ENCODE peak calls at places on chromosomes 13 and 19, in five cellular contexts. I is GM23248, X is SK-N-SH, F is hepatocyte, P is K562. G is an unnamed sample. For H3K36me3 and H4K20me1, the result is how much of the 10 kb centered on the place peaks cover.

GRCh38 chr19:15532779-15533521 is 24.6 kb downstream of the CYP4F22 start:
- DNase-seq in P (no peak), I (peak), F (no peak), X (no peak), G (no peak)

GRCh38 chr13:89066868-89067466 is 1395.8 kb downstream of the SLITRK5 start:
- DNase-seq in F (peak), I (peak), X (peak), P (peak), G (peak)

GRCh38 chr13:30049692-30050091 is 199.3 kb upstream of the UBL3 start:
- DNase-seq in X (no peak), I (peak), F (no peak), P (peak), G (no peak)

GRCh38 chr19:29702161-29702957 is 12.7 kb downstream of the C19orf12 start:
- DNase-seq in X (no peak), F (no peak), P (no peak), I (no peak), G (no peak)

GRCh38 chr19:55348317-55349034 is 6.0 kb downstream of the COX6B2 start:
- DNase-seq in I (no peak), P (no peak), X (no peak), F (no peak), G (no peak)

GRCh38 chr19:52248256-52248655 is 21.1 kb upstream of the ZNF766 start:
- DNase-seq in P (peak), I (peak), F (peak), X (peak), G (peak)

GRCh38 chr19:30556230-30556711 is 184.1 kb downstream of the ZNF536 start:
- DNase-seq in X (no peak), F (no peak), I (no peak), P (no peak), G (no peak)

GRCh38 chr19:15812059-15812722 is 3.3 kb downstream of the OR10H1 start:
- DNase-seq in F (no peak), P (peak), I (no peak), X (no peak), G (no peak)

GRCh38 chr13:40043759-40044158 is 388.3 kb downstream of the COG6 start:
- DNase-seq in X (no peak), F (no peak), P (no peak), I (no peak), G (no peak)

GRCh38 chr13:51397262-51397933 is 55.4 kb downstream of the INTS6 start:
- DNase-seq in P (peak), I (peak), X (peak), F (peak), G (no peak)

GRCh38 chr19:56918682-56919307 is 78.3 kb upstream of the PEG3 start:
- DNase-seq in P (no peak), I (no peak), F (no peak), X (no peak), G (no peak)

GRCh38 chr13:50156140-50156539 is 140.9 kb downstream of the KCNRG start:
- DNase-seq in F (no peak), P (no peak), X (no peak), I (peak), G (no peak)

GRCh38 chr13:40440990-40441820 is 225.2 kb downstream of the FOXO1 start:
- DNase-seq in P (no peak), F (no peak), I (peak), X (peak), G (no peak)

GRCh38 chr19:20558011-20558410 is 7.6 kb downstream of the ZNF737 start:
- DNase-seq in F (no peak), I (no peak), P (peak), X (no peak), G (no peak)

GRCh38 chr19:10644351-10645007 is 9.7 kb upstream of the ILF3 start:
- DNase-seq in I (peak), F (peak), P (peak), X (peak), G (peak)

GRCh38 chr19:507286-508203 is at the start of gene TPGS1:
- DNase-seq in P (peak), X (peak), F (peak), I (peak), G (peak)

GRCh38 chr13:92463134-92463533 is 763.5 kb upstream of the GPC6 start:
- DNase-seq in X (no peak), F (no peak), I (no peak), P (no peak), G (no peak)

GRCh38 chr19:18698321-18699167 is 15.1 kb downstream of the CRTC1 start:
- DNase-seq in F (no peak), X (no peak), I (no peak), P (no peak), G (peak)

GRCh38 chr13:93687261-93687660 is 460.7 kb downstream of the GPC6 start:
- DNase-seq in P (no peak), F (no peak), I (peak), X (no peak), G (no peak)

GRCh38 chr13:30026093-30026492 is 175.7 kb upstream of the UBL3 start:
- DNase-seq in X (no peak), I (peak), F (no peak), P (no peak), G (no peak)

GRCh38 chr13:30191491-30192100 is 115.8 kb downstream of the KATNAL1 start:
- DNase-seq in P (no peak), I (peak), F (peak), X (no peak), G (no peak)

GRCh38 chr19:5247957-5248705 is 92.5 kb downstream of the PTPRS start:
- DNase-seq in X (no peak), P (no peak), F (no peak), I (no peak), G (no peak)

GRCh38 chr13:109904218-109904617 is 117.8 kb upstream of the IRS2 start:
- DNase-seq in X (no peak), F (no peak), I (no peak), P (peak), G (peak)

GRCh38 chr19:39125199-39125553 is 410 bp upstream of the PAK4 start:
- DNase-seq in F (no peak), P (no peak), X (no peak), I (no peak), G (no peak)

GRCh38 chr13:35720690-35721554 is 244.4 kb upstream of the MAB21L1 start:
- DNase-seq in P (peak), X (peak), I (peak), F (peak), G (peak)

GRCh38 chr13:70747305-70747704 is 639.1 kb upstream of the KLHL1 start:
- DNase-seq in F (no peak), P (no peak), X (no peak), I (no peak), G (no peak)
- H3K36me3 ChIP-seq in F (under half), P (under half), X (under half), I (under half), G (under half)

GRCh38 chr19:14410775-14411134 is 8.4 kb downstream of the DDX39A start:
- DNase-seq in P (no peak), F (no peak), X (no peak), I (no peak), G (no peak)
- H4K20me1 ChIP-seq in P (half or more), F (half or more), X (half or more), I (under half), G (under half)

GRCh38 chr19:31905980-31906948 is 439.1 kb upstream of the ZNF507 start:
- DNase-seq in I (peak), X (no peak), F (peak), P (no peak), G (no peak)

GRCh38 chr19:31913103-31913710 is 432.2 kb upstream of the ZNF507 start:
- DNase-seq in X (no peak), P (no peak), I (no peak), F (no peak), G (no peak)

GRCh38 chr19:31902821-31903220 is 442.6 kb upstream of the ZNF507 start:
- DNase-seq in X (no peak), I (no peak), F (no peak), P (no peak), G (no peak)

GRCh38 chr19:31911577-31911976 is 433.8 kb upstream of the ZNF507 start:
- DNase-seq in X (no peak), I (no peak), F (no peak), P (no peak), G (no peak)

DNA sequence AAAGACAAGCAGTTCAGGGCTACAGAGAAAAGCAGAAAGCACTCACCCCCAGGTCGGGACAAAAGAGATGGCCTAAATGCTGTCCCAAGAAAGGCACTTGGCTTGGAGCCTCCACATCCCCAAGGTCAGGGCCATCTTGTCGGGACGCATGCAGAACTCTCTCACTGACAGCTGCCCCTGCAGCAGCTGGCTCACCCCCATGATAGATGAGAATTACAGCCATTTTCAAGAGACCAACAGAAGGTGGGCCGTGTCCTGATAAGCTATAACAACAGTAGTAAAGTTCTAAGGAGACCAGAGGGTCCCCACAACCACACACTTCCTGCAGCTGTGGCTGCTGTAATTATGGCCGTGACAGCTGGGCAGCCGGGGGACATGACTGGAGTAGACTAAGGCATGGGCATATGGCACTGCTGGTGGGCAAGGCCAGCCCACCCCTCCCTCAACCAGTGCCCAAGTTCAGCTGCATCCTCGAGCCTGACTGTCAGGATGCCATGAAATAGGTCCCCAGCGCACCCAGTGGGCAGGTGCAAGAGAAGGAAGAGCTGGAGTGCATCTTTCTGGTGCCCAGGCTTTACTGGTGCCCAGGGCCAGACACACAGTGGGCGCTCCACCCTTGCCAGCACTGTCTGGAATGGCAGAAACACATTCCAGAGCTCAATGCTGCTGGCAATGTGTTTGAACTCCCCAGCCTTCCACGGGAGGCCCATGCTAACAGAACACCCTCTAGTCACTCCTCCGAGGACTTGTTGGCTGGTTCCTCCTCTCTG is 436.7 kb upstream of the ZNF507 start:
- DNase-seq in I (no peak), X (no peak), P (no peak), F (no peak), G (no peak)
- H3K36me3 ChIP-seq in I (under half), X (under half), P (under half), F (under half), G (under half)

DNA sequence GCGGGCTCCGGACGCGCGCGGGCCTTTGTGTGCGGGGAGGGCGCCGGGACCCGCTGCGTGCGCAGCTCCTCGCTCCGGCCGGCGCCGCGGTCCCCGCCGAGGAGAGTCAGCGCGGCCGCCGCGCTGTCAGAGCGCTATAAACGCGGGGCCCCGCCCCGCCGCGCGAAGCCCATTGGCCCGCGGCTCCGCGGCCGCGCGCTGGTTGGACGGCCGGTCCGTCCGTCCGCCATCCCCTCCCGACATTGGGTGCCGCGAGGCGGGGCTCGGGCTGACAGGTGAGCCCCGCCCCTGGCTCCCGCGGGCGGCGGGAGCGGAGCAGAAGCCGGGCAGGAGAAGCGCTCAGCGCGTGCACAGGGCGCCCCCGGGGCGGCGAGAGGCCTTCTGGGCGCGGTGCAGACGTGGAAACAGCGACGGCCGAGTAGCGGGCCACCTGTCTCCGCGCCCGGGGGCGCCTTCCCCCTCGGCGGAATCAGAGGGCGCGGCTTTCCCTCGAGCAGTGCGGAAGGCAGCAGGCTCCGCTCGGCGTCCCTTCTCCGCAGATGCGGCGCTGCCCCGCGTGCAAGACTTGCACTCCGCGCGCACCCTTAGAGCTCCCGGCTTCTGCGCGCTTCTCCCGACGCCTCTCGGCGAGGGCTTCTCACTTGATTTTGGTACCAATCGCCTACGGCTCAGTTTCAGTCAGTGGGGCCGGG is at the start of gene EFNB2:
- DNase-seq in I (peak), P (peak), F (peak), X (peak), G (peak)
- H4K20me1 ChIP-seq in I (under half), P (under half), F (under half), X (under half), G (under half)

DNA sequence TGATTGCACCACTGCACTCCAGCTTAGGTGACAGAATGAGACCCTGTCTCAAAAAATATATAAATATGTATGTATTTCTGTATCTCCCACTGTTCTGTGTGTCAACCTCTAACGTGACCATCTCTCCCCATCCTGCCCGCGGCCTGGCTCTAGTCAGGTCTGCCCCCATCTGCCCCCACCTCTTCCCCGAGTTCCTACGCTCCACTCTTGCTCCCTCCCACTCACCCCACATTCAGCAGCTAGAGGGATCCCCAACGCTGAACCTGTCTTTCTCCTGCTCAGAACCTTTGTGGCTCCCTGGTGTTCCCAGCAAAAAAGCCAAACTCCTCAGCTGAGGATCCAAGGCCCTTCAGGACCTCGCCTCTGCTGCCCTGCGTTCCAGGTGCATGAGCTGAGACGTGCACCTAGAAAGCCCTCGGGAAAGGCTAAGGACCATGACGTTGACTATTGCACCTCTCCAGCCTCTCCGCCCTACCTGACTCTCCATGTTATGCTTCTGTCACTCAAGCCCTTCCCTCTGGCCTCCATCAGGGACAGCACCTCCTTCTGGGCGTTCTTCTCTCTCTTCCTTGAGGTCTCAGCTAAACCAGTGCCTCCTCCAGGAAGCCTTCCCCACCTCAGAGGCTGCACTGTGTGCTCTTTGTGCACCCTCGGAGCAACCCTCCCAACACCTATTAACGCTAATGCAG is 18.1 kb downstream of the AKT2 start:
- DNase-seq in I (no peak), P (peak), F (no peak), X (no peak), G (no peak)
- H3K36me3 ChIP-seq in I (under half), P (half or more), F (under half), X (under half), G (half or more)

GRCh38 chr19:3102239-3103140 is 8.3 kb downstream of the GNA11 start:
- DNase-seq in P (no peak), X (no peak), F (no peak), I (no peak), G (no peak)
- H4K20me1 ChIP-seq in P (under half), X (half or more), F (half or more), I (under half), G (under half)

GRCh38 chr13:98514268-98514667 is 62.6 kb downstream of the STK24 start:
- DNase-seq in X (no peak), P (no peak), I (no peak), F (no peak), G (no peak)
- H3K36me3 ChIP-seq in X (under half), P (under half), I (under half), F (under half), G (under half)

GRCh38 chr13:106567421-106568224 is at the start of gene ARGLU1:
- DNase-seq in X (peak), I (peak), F (peak), P (peak), G (peak)
- H4K20me1 ChIP-seq in X (under half), I (under half), F (under half), P (under half), G (under half)

GRCh38 chr19:35636651-35637050 is 4.9 kb upstream of the ETV2 start:
- DNase-seq in P (no peak), X (no peak), F (no peak), I (no peak), G (no peak)
- H3K36me3 ChIP-seq in P (half or more), X (under half), F (under half), I (under half), G (half or more)